ENCODE peak calls at places on chromosomes 16 and 17, in four cellular contexts. O, Q, G and H are unnamed samples.

GRCh38 chr16:27225536-27226360 is 22.4 kb downstream of the KDM8 start:
- DNase-seq in O (no peak), Q (no peak), G (no peak), H (no peak)

GRCh38 chr16:24853830-24854229 is 8.1 kb downstream of the SLC5A11 start:
- DNase-seq in O (peak), Q (no peak), G (no peak), H (peak)

GRCh38 chr17:37438141-37438540 is 31.5 kb downstream of the TADA2A start:
- DNase-seq in O (no peak), Q (no peak), G (no peak), H (no peak)

GRCh38 chr16:88970095-88970494 is 6.9 kb downstream of the CBFA2T3 start:
- DNase-seq in O (no peak), Q (no peak), G (no peak), H (no peak)

GRCh38 chr16:53090591-53091507 is 36.1 kb downstream of the CHD9 start:
- DNase-seq in O (no peak), Q (no peak), G (peak), H (peak)

GRCh38 chr17:27762527-27763305 is 37.6 kb downstream of the NOS2 start:
- DNase-seq in O (no peak), Q (no peak), G (no peak), H (peak)

GRCh38 chr16:3188925-3189825 is 1.2 kb downstream of the OR1F1 start:
- DNase-seq in O (peak), Q (peak), G (peak), H (peak)

GRCh38 chr17:38704645-38705522 is at the start of gene MLLT6:
- DNase-seq in O (peak), Q (peak), G (peak), H (peak)

GRCh38 chr17:67121317-67121887 is 77.0 kb downstream of the CACNG1 start:
- DNase-seq in O (no peak), Q (no peak), G (no peak), H (no peak)

GRCh38 chr17:51397361-51398127 is 137.2 kb downstream of the UTP18 start:
- DNase-seq in O (peak), Q (no peak), G (no peak), H (peak)

GRCh38 chr17:5468075-5468473 is 708 bp downstream of the DHX33 start:
- DNase-seq in O (peak), Q (peak), G (no peak), H (no peak)

GRCh38 chr17:32516450-32516849 is 29.7 kb downstream of the CDK5R1 start:
- DNase-seq in O (no peak), Q (no peak), G (no peak), H (no peak)

GRCh38 chr17:79075433-79075805 is 795 bp downstream of the ENGASE start:
- DNase-seq in O (no peak), Q (no peak), G (no peak), H (no peak)

GRCh38 chr16:11135167-11135973 is 120.6 kb downstream of the SOCS1 start:
- DNase-seq in O (no peak), Q (no peak), G (no peak), H (peak)

GRCh38 chr17:40910441-40910841 is 25.4 kb upstream of the KRT20 start:
- DNase-seq in O (no peak), Q (no peak), G (no peak), H (peak)

GRCh38 chr17:61285483-61286320 is 113.9 kb upstream of the TBX2 start:
- DNase-seq in O (no peak), Q (no peak), G (no peak), H (peak)

GRCh38 chr16:24993722-24994686 is 21.2 kb downstream of the ARHGAP17 start:
- DNase-seq in O (peak), Q (peak), G (peak), H (peak)

GRCh38 chr17:12545877-12546513 is 119.7 kb upstream of the MYOCD start:
- DNase-seq in O (peak), Q (peak), G (peak), H (peak)

GRCh38 chr17:57956311-57957119 is 1.3 kb upstream of the CUEDC1 start:
- DNase-seq in O (no peak), Q (no peak), G (no peak), H (no peak)

GRCh38 chr17:77908501-77908900 is 50.0 kb upstream of the TNRC6C start:
- DNase-seq in O (no peak), Q (no peak), G (no peak), H (no peak)

GRCh38 chr17:36600936-36601302 is 464 bp upstream of the MRM1 start:
- DNase-seq in O (no peak), Q (no peak), G (no peak), H (no peak)

GRCh38 chr17:32590974-32591373 is 104.2 kb downstream of the CDK5R1 start:
- DNase-seq in O (no peak), Q (no peak), G (no peak), H (no peak)

GRCh38 chr17:58085039-58085715 is 2.0 kb downstream of the DYNLL2 start:
- DNase-seq in O (no peak), Q (no peak), G (no peak), H (no peak)

GRCh38 chr17:4334332-4334731 is 32.1 kb downstream of the UBE2G1 start:
- DNase-seq in O (no peak), Q (no peak), G (no peak), H (no peak)

GRCh38 chr16:84043486-84044107 is 1.0 kb upstream of the SLC38A8 start:
- DNase-seq in O (no peak), Q (peak), G (peak), H (peak)

GRCh38 chr16:84868328-84868727 is 48.5 kb downstream of the CRISPLD2 start:
- DNase-seq in O (no peak), Q (no peak), G (no peak), H (no peak)

GRCh38 chr17:39642675-39643074 is 5.7 kb downstream of the STARD3 start:
- DNase-seq in O (no peak), Q (no peak), G (no peak), H (no peak)

GRCh38 chr16:80463776-80464175 is 77.0 kb upstream of the DYNLRB2 start:
- DNase-seq in O (no peak), Q (no peak), G (no peak), H (no peak)
- TF ChIP-seq MAZ in O (no peak), Q (no peak), G (no peak), H (no peak)

DNA sequence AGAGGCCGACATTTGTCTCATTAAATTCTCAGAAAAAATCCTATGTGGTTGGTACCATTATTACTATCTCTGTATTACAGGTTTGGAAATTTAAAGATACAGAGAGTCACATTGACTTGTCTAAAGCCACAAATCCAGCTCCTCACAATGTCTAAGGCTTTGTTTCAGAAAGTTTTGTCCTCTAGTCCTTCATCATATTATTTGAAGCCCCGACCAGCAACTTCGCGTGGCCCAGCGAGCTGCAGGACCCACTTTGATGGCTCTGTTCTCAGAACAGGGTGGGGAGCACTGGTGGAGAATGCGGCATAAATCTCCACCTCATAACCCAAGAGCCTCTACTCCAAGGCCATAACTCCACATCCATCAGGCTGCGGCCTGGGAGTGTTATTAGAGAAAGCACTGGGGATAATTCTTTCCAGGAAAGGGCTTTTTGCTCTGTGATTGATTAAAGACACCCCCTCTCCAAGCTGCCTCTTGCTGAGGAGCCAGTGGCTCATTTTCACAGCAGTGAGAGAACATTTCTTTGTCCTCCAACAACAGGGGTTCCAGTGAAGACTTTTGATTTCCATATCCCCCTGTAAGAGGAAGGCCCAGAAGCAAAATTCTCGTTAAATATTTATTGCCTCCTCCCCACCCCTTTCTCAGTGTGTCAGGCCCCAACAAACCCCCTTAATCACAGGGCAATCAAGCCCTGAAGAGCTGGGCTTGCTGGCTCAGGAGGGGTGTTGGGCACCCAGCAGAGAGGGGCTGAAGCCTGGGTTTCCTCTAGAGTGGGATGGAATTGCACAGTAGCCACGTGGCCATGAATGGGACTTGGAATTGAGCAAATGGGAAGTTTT is 113.7 kb upstream of the CDH11 start:
- DNase-seq in O (no peak), Q (no peak), G (no peak), H (no peak)
- H3K4me3 ChIP-seq in O (no peak), Q (no peak), G (no peak), H (no peak)

DNA sequence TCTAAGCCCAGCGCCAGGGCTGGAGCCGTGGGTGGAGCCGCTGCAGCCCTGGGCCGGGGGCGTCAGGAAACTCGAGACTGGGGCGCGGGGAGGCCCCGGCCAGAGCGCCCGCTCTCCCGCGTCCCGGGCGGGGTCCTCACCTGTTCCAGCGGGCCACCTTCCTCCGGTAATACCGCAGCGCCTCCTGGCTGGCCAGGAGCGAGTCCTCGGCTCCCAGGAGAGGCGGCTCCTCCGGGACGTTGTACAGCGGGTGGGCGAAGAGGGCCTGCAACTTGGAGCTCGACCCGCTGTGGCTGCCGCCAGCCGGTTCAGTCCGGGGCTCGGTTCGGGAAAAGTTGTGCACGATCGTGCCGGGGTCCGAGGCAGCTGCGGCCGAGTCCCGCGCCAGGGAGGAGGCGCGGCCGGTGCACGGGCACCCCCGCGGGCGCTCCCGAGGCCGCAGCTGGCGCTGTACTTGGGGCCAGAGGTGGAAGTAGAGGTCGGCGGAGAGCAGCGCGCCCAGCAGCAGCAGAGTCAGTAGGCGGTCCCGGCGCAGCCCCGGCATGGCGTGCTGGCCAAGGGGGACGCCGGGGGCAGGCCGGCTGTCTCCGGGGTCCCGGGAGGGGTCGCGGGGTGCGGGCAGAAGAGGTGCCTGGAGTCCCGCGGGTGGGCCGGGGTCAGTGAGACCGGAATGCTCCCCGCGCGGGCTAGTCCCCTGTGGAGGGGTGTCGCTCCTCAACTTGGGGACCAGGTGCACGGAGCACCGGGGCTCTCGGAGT is 865 bp downstream of the FAM20A start:
- DNase-seq in O (peak), Q (no peak), G (peak), H (no peak)
- TF ChIP-seq MAZ in O (no peak), Q (no peak), G (no peak), H (no peak)

DNA sequence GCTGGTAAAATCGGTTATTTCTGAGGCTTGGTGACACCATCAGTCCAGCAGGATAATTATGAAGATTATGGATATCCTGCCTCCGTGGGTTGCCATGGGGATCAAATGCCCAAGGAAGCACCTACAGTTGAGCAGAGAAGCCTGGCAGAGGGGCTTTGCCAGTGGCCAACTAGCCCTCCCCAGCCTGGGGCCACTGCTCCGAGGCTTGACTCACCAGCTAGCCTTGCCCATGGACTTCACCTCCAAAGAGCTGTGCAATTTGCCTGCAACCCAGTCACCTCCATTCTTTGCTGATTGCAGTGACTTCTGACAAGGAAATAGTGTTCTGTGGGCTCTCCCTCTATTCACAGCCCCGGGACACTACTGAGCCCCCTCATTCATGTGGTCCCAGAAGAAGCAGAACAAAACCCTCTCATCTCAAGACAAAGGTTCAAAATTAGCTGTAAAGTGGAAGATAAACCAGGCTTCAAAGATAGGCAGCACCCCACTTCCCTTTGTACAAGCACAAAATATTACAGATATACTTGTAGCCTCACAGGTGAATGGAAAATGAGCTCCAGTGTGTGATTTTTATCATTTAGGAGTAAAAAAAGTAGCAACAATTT is 1.6 kb downstream of the PECAM1 start:
- DNase-seq in O (no peak), Q (no peak), G (no peak), H (no peak)
- H3K4me3 ChIP-seq in O (no peak), Q (no peak), G (no peak), H (no peak)